ENCODE peak calls at places on chromosome 2, in five cellular contexts. One of them, this sample, is unnamed.

GRCh38 chr2:105184420-105184819 is 57.1 kb upstream of the GPR45 start:
- DNase-seq in prostate gland: no peak
- DNase-seq in suprapubic skin: no peak
- DNase-seq in breast epithelium: no peak
- DNase-seq in sigmoid colon: no peak
- DNase-seq in this sample: no peak

GRCh38 chr2:199862779-199863178 is 11.8 kb upstream of the FTCDNL1 start:
- DNase-seq in prostate gland: no peak
- DNase-seq in sigmoid colon: no peak
- DNase-seq in breast epithelium: no peak
- DNase-seq in suprapubic skin: no peak
- DNase-seq in this sample: no peak

GRCh38 chr2:17962874-17963273 is 84.4 kb downstream of the KCNS3 start:
- DNase-seq in sigmoid colon: no peak
- DNase-seq in prostate gland: no peak
- DNase-seq in suprapubic skin: no peak
- DNase-seq in breast epithelium: no peak
- DNase-seq in this sample: no peak

GRCh38 chr2:238389985-238390682 is 36.6 kb upstream of the ASB1 start:
- DNase-seq in prostate gland: peak; percentile 90
- DNase-seq in breast epithelium: no peak
- DNase-seq in sigmoid colon: no peak
- DNase-seq in suprapubic skin: no peak
- DNase-seq in this sample: peak; percentile 95

GRCh38 chr2:66748939-66749338 is 314.0 kb downstream of the MEIS1 start:
- DNase-seq in breast epithelium: no peak
- DNase-seq in suprapubic skin: no peak
- DNase-seq in sigmoid colon: no peak
- DNase-seq in prostate gland: no peak
- DNase-seq in this sample: no peak

GRCh38 chr2:42385225-42385624 is 24.2 kb upstream of the COX7A2L start:
- DNase-seq in sigmoid colon: no peak
- DNase-seq in prostate gland: no peak
- DNase-seq in suprapubic skin: no peak
- DNase-seq in breast epithelium: no peak
- DNase-seq in this sample: no peak

GRCh38 chr2:129737660-129738527 is 241.6 kb upstream of the RAB6C start:
- DNase-seq in prostate gland: no peak
- DNase-seq in suprapubic skin: peak; percentile 67
- DNase-seq in sigmoid colon: no peak
- DNase-seq in breast epithelium: no peak
- DNase-seq in this sample: no peak

GRCh38 chr2:72084584-72084976 is 63.1 kb downstream of the CYP26B1 start:
- DNase-seq in breast epithelium: no peak
- DNase-seq in prostate gland: no peak
- DNase-seq in suprapubic skin: no peak
- DNase-seq in sigmoid colon: no peak
- DNase-seq in this sample: no peak

GRCh38 chr2:79887747-79888374 is 375.0 kb downstream of the CTNNA2 start:
- DNase-seq in prostate gland: peak; percentile 30
- DNase-seq in sigmoid colon: no peak
- DNase-seq in breast epithelium: no peak
- DNase-seq in suprapubic skin: no peak
- DNase-seq in this sample: peak; percentile 17

GRCh38 chr2:202635441-202636296 is 900 bp downstream of the FAM117B start:
- DNase-seq in prostate gland: peak; percentile 69
- DNase-seq in breast epithelium: peak; percentile 75
- DNase-seq in sigmoid colon: peak; percentile 80
- DNase-seq in suprapubic skin: peak; percentile 81
- DNase-seq in this sample: peak; percentile 82

GRCh38 chr2:70607121-70607551 is 53.5 kb upstream of the TGFA start:
- DNase-seq in breast epithelium: no peak
- DNase-seq in prostate gland: no peak
- DNase-seq in sigmoid colon: no peak
- DNase-seq in suprapubic skin: no peak
- DNase-seq in this sample: no peak

GRCh38 chr2:3377279-3377611 is 373 bp downstream of the EIPR1 start:
- DNase-seq in breast epithelium: no peak
- DNase-seq in suprapubic skin: no peak
- DNase-seq in prostate gland: no peak
- DNase-seq in sigmoid colon: no peak
- DNase-seq in this sample: no peak

GRCh38 chr2:54059504-54059903 is 55.9 kb upstream of the ACYP2 start:
- DNase-seq in breast epithelium: no peak
- DNase-seq in suprapubic skin: no peak
- DNase-seq in prostate gland: no peak
- DNase-seq in sigmoid colon: no peak
- DNase-seq in this sample: no peak

GRCh38 chr2:219571311-219572236 is at the start of gene OBSL1:
- DNase-seq in breast epithelium: peak; percentile 72
- DNase-seq in sigmoid colon: peak; percentile 83
- DNase-seq in suprapubic skin: no peak
- DNase-seq in prostate gland: peak; percentile 57
- DNase-seq in this sample: peak; percentile 87

GRCh38 chr2:238388794-238389193 is 37.9 kb upstream of the ASB1 start:
- DNase-seq in breast epithelium: no peak
- DNase-seq in sigmoid colon: no peak
- DNase-seq in prostate gland: peak; percentile 52
- DNase-seq in suprapubic skin: no peak
- DNase-seq in this sample: no peak

GRCh38 chr2:70887208-70887549 is 48.5 kb upstream of the ATP6V1B1 start:
- DNase-seq in sigmoid colon: no peak
- DNase-seq in breast epithelium: no peak
- DNase-seq in prostate gland: no peak
- DNase-seq in suprapubic skin: no peak
- DNase-seq in this sample: no peak

GRCh38 chr2:193251909-193252308 is 1057.2 kb upstream of the TMEFF2 start:
- DNase-seq in breast epithelium: no peak
- DNase-seq in prostate gland: no peak
- DNase-seq in sigmoid colon: no peak
- DNase-seq in suprapubic skin: no peak
- DNase-seq in this sample: no peak

GRCh38 chr2:54559593-54560145 is 103.5 kb downstream of the SPTBN1 start:
- DNase-seq in prostate gland: peak; percentile 78
- DNase-seq in sigmoid colon: peak; percentile 82
- DNase-seq in suprapubic skin: no peak
- DNase-seq in breast epithelium: no peak
- DNase-seq in this sample: peak; percentile 73

GRCh38 chr2:74516650-74517049 is 2.4 kb downstream of the TLX2 start:
- DNase-seq in prostate gland: no peak
- DNase-seq in suprapubic skin: no peak
- DNase-seq in breast epithelium: no peak
- DNase-seq in sigmoid colon: no peak
- DNase-seq in this sample: no peak

GRCh38 chr2:173307287-173307686 is 47.4 kb upstream of the CDCA7 start:
- DNase-seq in sigmoid colon: no peak
- DNase-seq in breast epithelium: no peak
- DNase-seq in prostate gland: no peak
- DNase-seq in suprapubic skin: no peak
- DNase-seq in this sample: no peak

GRCh38 chr2:211745295-211746097 is 793.1 kb downstream of the ERBB4 start:
- DNase-seq in prostate gland: peak; percentile 22
- DNase-seq in suprapubic skin: no peak
- DNase-seq in sigmoid colon: no peak
- DNase-seq in breast epithelium: no peak
- DNase-seq in this sample: peak; percentile 57

GRCh38 chr2:119888673-119889072 is 124.2 kb upstream of the EPB41L5 start:
- DNase-seq in suprapubic skin: no peak
- DNase-seq in prostate gland: no peak
- DNase-seq in breast epithelium: no peak
- DNase-seq in sigmoid colon: no peak
- DNase-seq in this sample: no peak

GRCh38 chr2:237885931-237886701 is 26.7 kb downstream of the RAMP1 start:
- DNase-seq in breast epithelium: peak; percentile 48
- DNase-seq in sigmoid colon: peak; percentile 98
- DNase-seq in prostate gland: no peak
- DNase-seq in suprapubic skin: no peak
- DNase-seq in this sample: no peak

GRCh38 chr2:190843874-190844699 is 36.5 kb upstream of the GLS start:
- DNase-seq in sigmoid colon: no peak
- DNase-seq in prostate gland: no peak
- DNase-seq in suprapubic skin: no peak
- DNase-seq in breast epithelium: no peak
- DNase-seq in this sample: no peak

GRCh38 chr2:134823832-134824231 is 14.6 kb upstream of the ACMSD start:
- DNase-seq in breast epithelium: no peak
- DNase-seq in suprapubic skin: no peak
- DNase-seq in sigmoid colon: no peak
- DNase-seq in prostate gland: no peak
- DNase-seq in this sample: no peak

GRCh38 chr2:73892631-73893329 is at the start of gene ACTG2:
- DNase-seq in breast epithelium: no peak
- DNase-seq in suprapubic skin: peak; percentile 53
- DNase-seq in prostate gland: no peak
- DNase-seq in sigmoid colon: peak; percentile 94
- DNase-seq in this sample: no peak

GRCh38 chr2:7748717-7749415 is 831.7 kb downstream of the RNF144A start:
- DNase-seq in sigmoid colon: no peak
- DNase-seq in prostate gland: peak; percentile 41
- DNase-seq in breast epithelium: peak; percentile 84
- DNase-seq in suprapubic skin: no peak
- DNase-seq in this sample: no peak
- H3K4me1 ChIP-seq in sigmoid colon: peaks cover 47% of the 10 kb centered on the region
- H3K4me1 ChIP-seq in prostate gland: no peaks in the 10 kb centered on the region
- H3K4me1 ChIP-seq in breast epithelium: no peaks in the 10 kb centered on the region
- H3K4me1 ChIP-seq in suprapubic skin: no peaks in the 10 kb centered on the region
- H3K4me1 ChIP-seq in this sample: no peaks in the 10 kb centered on the region

GRCh38 chr2:35292269-35292668 is 1063.3 kb upstream of the CRIM1 start:
- DNase-seq in sigmoid colon: no peak
- DNase-seq in suprapubic skin: no peak
- DNase-seq in prostate gland: no peak
- DNase-seq in breast epithelium: no peak
- DNase-seq in this sample: no peak
- TF ChIP-seq POLR2A in sigmoid colon: no peak
- TF ChIP-seq POLR2A in suprapubic skin: no peak
- TF ChIP-seq POLR2A in prostate gland: no peak
- TF ChIP-seq POLR2A in breast epithelium: no peak
- TF ChIP-seq POLR2A in this sample: no peak

GRCh38 chr2:65319080-65319673 is 91.5 kb downstream of the ACTR2 start:
- DNase-seq in breast epithelium: no peak
- DNase-seq in prostate gland: no peak
- DNase-seq in suprapubic skin: no peak
- DNase-seq in sigmoid colon: peak; percentile 42
- DNase-seq in this sample: no peak
- H3K27ac ChIP-seq in breast epithelium: peak overlapping the region; percentile 61
- H3K27ac ChIP-seq in prostate gland: no peak overlapping the region
- H3K27ac ChIP-seq in suprapubic skin: no peak overlapping the region
- H3K27ac ChIP-seq in sigmoid colon: peak overlapping the region; percentile 49
- H3K27ac ChIP-seq in this sample: no peak overlapping the region

GRCh38 chr2:136131961-136132839 is 14.3 kb upstream of the CXCR4 start:
- DNase-seq in suprapubic skin: no peak
- DNase-seq in prostate gland: no peak
- DNase-seq in breast epithelium: no peak
- DNase-seq in sigmoid colon: no peak
- DNase-seq in this sample: peak; percentile 22
- H3K4me1 ChIP-seq in suprapubic skin: no peaks in the 10 kb centered on the region
- H3K4me1 ChIP-seq in prostate gland: no peaks in the 10 kb centered on the region
- H3K4me1 ChIP-seq in breast epithelium: peaks cover 3% of the 10 kb centered on the region
- H3K4me1 ChIP-seq in sigmoid colon: no peaks in the 10 kb centered on the region
- H3K4me1 ChIP-seq in this sample: no peaks in the 10 kb centered on the region